ENCODE peak calls at places on chromosomes 3 and 15, in seven cellular contexts. G, V, S, X, W, J and C are unnamed samples.

GRCh38 chr3:23856286-23856685 is 50.5 kb downstream of the UBE2E1 start:
- DNase-seq in W (no peak), S (no peak), J (no peak), V (no peak), X (no peak), G (no peak), C (no peak)

GRCh38 chr3:186257866-186258265 is 104.2 kb downstream of the DGKG start:
- DNase-seq in S (no peak), J (no peak), X (no peak), W (no peak), V (no peak), G (no peak), C (no peak)

GRCh38 chr15:79602731-79603130 is 170.6 kb downstream of the MINAR1 start:
- DNase-seq in G (no peak), X (no peak), J (no peak), S (no peak), V (no peak), W (no peak), C (no peak)

GRCh38 chr3:107217161-107217560 is 160.1 kb upstream of the CCDC54 start:
- DNase-seq in X (no peak), J (no peak), V (no peak), G (no peak), S (peak), W (no peak), C (no peak)

GRCh38 chr3:16249336-16249735 is 15.4 kb downstream of the DPH3 start:
- DNase-seq in X (peak), S (peak), V (peak), G (peak), J (no peak), W (no peak), C (peak)

GRCh38 chr3:161510510-161511260 is 14.1 kb downstream of the OTOL1 start:
- DNase-seq in J (no peak), X (no peak), V (no peak), W (no peak), G (no peak), S (no peak), C (no peak)

GRCh38 chr3:135784557-135784956 is 181.0 kb upstream of the PPP2R3A start:
- DNase-seq in S (no peak), G (no peak), X (no peak), W (no peak), V (no peak), J (peak), C (no peak)

GRCh38 chr15:89958107-89958805 is 42.9 kb upstream of the ZNF710 start:
- DNase-seq in S (no peak), G (no peak), J (no peak), V (no peak), W (peak), X (no peak), C (peak)

GRCh38 chr3:144085964-144086363 is 114.3 kb downstream of the DIPK2A start:
- DNase-seq in X (no peak), W (no peak), J (no peak), V (no peak), G (peak), S (no peak), C (peak)

GRCh38 chr15:100278596-100279380 is 63.0 kb downstream of the ADAMTS17 start:
- DNase-seq in S (no peak), J (no peak), G (no peak), V (no peak), X (no peak), W (no peak), C (no peak)

GRCh38 chr15:74535388-74536084 is 5.5 kb upstream of the ARID3B start:
- DNase-seq in W (no peak), J (no peak), G (peak), V (no peak), X (no peak), S (no peak), C (no peak)

GRCh38 chr3:15339786-15340215 is 7.4 kb upstream of the SH3BP5 start:
- DNase-seq in S (no peak), V (no peak), W (no peak), G (peak), J (no peak), X (no peak), C (no peak)

GRCh38 chr15:63832620-63833245 is 1.0 kb downstream of the HERC1 start:
- DNase-seq in W (no peak), X (peak), S (no peak), J (no peak), G (no peak), V (no peak), C (no peak)

GRCh38 chr3:74651239-74651638 is 36.8 kb upstream of the CNTN3 start:
- DNase-seq in W (no peak), G (no peak), S (no peak), J (no peak), V (no peak), X (no peak), C (no peak)

GRCh38 chr3:151638555-151638954 is 95.2 kb upstream of the AADACL2 start:
- DNase-seq in X (no peak), W (peak), V (no peak), J (no peak), S (no peak), G (no peak), C (no peak)

GRCh38 chr3:9696480-9697220 is 7.0 kb upstream of the CPNE9 start:
- DNase-seq in S (no peak), V (no peak), G (no peak), X (no peak), J (no peak), W (no peak), C (no peak)

GRCh38 chr3:180855364-180855763 is 57.1 kb upstream of the FXR1 start:
- DNase-seq in V (peak), X (no peak), W (peak), J (no peak), S (peak), G (no peak), C (no peak)

GRCh38 chr15:64014995-64015394 is 31.3 kb downstream of the DAPK2 start:
- DNase-seq in J (no peak), V (no peak), S (no peak), X (no peak), G (no peak), W (no peak), C (no peak)

GRCh38 chr15:60745469-60745971 is 266.6 kb upstream of the ICE2 start:
- DNase-seq in X (no peak), J (no peak), G (no peak), V (no peak), S (no peak), W (no peak), C (no peak)

GRCh38 chr3:177335728-177336127 is 138.4 kb upstream of the TBL1XR1 start:
- DNase-seq in W (no peak), G (no peak), S (no peak), X (no peak), V (no peak), J (no peak), C (no peak)

GRCh38 chr3:52055537-52056351 is 627 bp downstream of the DUSP7 start:
- DNase-seq in G (peak), J (no peak), V (peak), W (peak), S (no peak), X (peak), C (peak)

GRCh38 chr3:38000242-38000916 is 9.8 kb downstream of the VILL start:
- DNase-seq in G (no peak), V (no peak), X (no peak), S (no peak), W (no peak), J (no peak), C (no peak)

GRCh38 chr3:175837962-175838361 is 978.8 kb downstream of the NAALADL2 start:
- DNase-seq in J (no peak), V (no peak), S (no peak), W (no peak), X (no peak), G (no peak), C (no peak)

GRCh38 chr3:187828571-187829452 is 83.5 kb upstream of the BCL6 start:
- DNase-seq in G (no peak), S (no peak), V (peak), W (peak), J (peak), X (no peak), C (no peak)

GRCh38 chr3:58471025-58471887 is 20.6 kb upstream of the KCTD6 start:
- DNase-seq in J (no peak), G (peak), V (no peak), W (peak), S (peak), X (no peak), C (peak)

GRCh38 chr15:93048759-93049161 is 40.3 kb downstream of the RGMA start:
- DNase-seq in V (no peak), G (no peak), J (no peak), X (no peak), W (no peak), S (no peak), C (peak)

GRCh38 chr15:68599560-68600071 is 20.8 kb downstream of the CORO2B start:
- DNase-seq in V (peak), S (no peak), X (peak), G (no peak), J (no peak), W (no peak), C (no peak)

GRCh38 chr3:171712168-171712938 is 97.9 kb downstream of the PLD1 start:
- DNase-seq in J (no peak), S (no peak), X (no peak), G (no peak), W (no peak), V (no peak), C (no peak)

GRCh38 chr15:78069052-78069414 is 8.5 kb downstream of the TBC1D2B start:
- DNase-seq in V (no peak), G (no peak), X (no peak), J (no peak), S (no peak), W (no peak), C (no peak)

GRCh38 chr15:82128401-82129143 is 82.8 kb upstream of the MEX3B start:
- DNase-seq in J (no peak), G (no peak), X (no peak), S (no peak), W (no peak), V (no peak), C (no peak)

GRCh38 chr3:196604548-196604947 is 34.9 kb upstream of the NRROS start:
- DNase-seq in X (no peak), J (no peak), G (no peak), S (no peak), W (no peak), V (peak), C (peak)

GRCh38 chr3:195263193-195263924 is 7.6 kb downstream of the XXYLT1 start:
- DNase-seq in J (no peak), G (no peak), V (no peak), W (no peak), X (no peak), S (no peak), C (no peak)

GRCh38 chr15:88090406-88091085 is 166.0 kb downstream of the NTRK3 start:
- DNase-seq in J (no peak), W (no peak), S (no peak), G (no peak), X (no peak), V (no peak), C (no peak)

GRCh38 chr3:117510396-117510795 is 800.8 kb downstream of the TUSC7 start:
- DNase-seq in S (no peak), W (no peak), J (no peak), G (no peak), V (no peak), X (no peak), C (no peak)

GRCh38 chr3:136209921-136210320 is 13.8 kb upstream of the MSL2 start:
- DNase-seq in J (no peak), W (no peak), V (no peak), G (no peak), X (no peak), S (no peak), C (no peak)

GRCh38 chr3:105145516-105145915 is 221.2 kb upstream of the ALCAM start:
- DNase-seq in W (no peak), G (no peak), S (no peak), V (no peak), J (no peak), X (no peak), C (no peak)

GRCh38 chr3:60010778-60011177 is 961.0 kb upstream of the CFAP20DC start:
- DNase-seq in J (peak), X (no peak), G (no peak), W (no peak), V (no peak), S (no peak), C (no peak)

DNA sequence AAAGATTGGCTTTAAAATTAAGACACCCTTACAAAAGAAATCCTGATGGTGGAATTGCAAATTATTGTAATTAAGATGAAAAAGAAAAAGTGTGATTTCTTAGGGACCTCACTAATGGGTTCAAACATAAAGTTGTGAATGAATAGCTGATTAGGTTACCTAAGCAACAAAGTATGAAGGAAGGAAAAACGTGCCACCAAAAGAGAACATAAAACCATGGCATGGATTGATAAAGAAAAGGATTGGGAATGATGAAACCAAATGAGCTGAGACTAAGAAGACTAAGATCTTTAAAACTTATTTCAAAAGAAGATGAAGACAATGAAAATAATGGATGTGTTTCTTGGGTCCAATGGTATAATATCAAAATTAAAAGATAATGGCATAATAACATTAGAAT is 32.2 kb upstream of the GUCA1C start:
- DNase-seq in W (no peak), V (no peak), G (no peak), J (no peak), S (peak), X (no peak), C (no peak)
- TF ChIP-seq JUND in W (no peak), V (no peak), G (no peak), J (no peak), S (no peak), X (no peak), C (no peak)

DNA sequence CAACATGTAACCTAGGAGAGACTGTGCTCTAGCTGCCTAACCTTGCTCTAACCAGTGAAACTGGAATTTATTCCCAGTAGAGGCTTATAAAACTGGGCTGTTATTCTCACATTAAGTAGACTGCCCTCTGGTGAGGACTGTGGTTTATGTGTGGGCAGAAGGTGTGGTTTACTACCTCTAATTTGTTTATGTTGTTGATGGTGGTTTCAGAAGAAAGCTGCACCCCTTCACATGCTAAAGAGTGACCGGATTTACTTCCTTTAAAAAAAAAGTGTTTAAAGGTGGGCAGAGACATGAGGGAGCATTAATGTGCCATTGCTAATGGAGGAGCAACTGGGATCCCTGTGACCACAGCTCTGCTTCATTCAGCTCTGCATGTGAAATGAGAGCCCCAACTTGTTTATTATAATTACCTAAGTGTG is 273.2 kb downstream of the MECOM start:
- DNase-seq in V (no peak), X (no peak), W (no peak), S (no peak), J (peak), G (no peak), C (peak)
- TF ChIP-seq JUND in V (no peak), X (no peak), W (no peak), S (no peak), J (no peak), G (no peak), C (no peak)

GRCh38 chr15:32905481-32905880 is 187.7 kb downstream of the GREM1 start:
- DNase-seq in W (no peak), J (no peak), X (no peak), G (no peak), V (no peak), S (no peak), C (no peak)

GRCh38 chr15:32909431-32909830 is 191.6 kb downstream of the GREM1 start:
- DNase-seq in S (no peak), W (no peak), X (no peak), G (no peak), V (no peak), J (no peak), C (no peak)

GRCh38 chr15:32908921-32909320 is 191.1 kb downstream of the GREM1 start:
- DNase-seq in J (no peak), S (no peak), G (no peak), V (no peak), W (no peak), X (no peak), C (no peak)

GRCh38 chr15:32908135-32908801 is 190.5 kb downstream of the GREM1 start:
- DNase-seq in X (no peak), G (no peak), W (no peak), J (peak), V (no peak), S (no peak), C (no peak)

DNA sequence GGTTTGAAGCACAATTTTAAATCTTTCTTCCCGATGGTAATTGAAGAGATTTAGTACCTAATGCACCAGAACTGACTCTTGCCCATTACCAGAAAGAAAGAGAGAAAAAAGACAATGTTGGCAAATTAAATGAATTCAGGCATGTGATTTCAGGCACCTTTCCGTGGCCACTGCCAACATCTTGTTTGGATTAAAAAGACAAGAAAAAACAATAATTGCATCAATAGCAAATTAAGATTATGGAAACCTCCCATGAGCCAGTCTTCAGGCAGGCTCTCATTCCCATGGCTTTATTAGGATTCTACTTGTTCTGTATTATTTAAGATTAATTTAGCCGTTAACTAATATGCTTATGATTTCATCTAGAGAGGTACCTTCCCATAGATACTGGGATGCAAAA is 193.0 kb downstream of the GREM1 start:
- DNase-seq in S (no peak), X (peak), V (no peak), G (no peak), W (no peak), J (no peak), C (no peak)
- TF ChIP-seq JUND in S (no peak), X (no peak), V (no peak), G (no peak), W (no peak), J (no peak), C (no peak)

GRCh38 chr3:121477589-121477988 is 68.2 kb downstream of the POLQ start:
- DNase-seq in J (no peak), V (no peak), W (no peak), S (no peak), X (no peak), G (no peak), C (no peak)

GRCh38 chr3:121481116-121481895 is 64.5 kb downstream of the POLQ start:
- DNase-seq in V (no peak), G (no peak), J (no peak), W (no peak), S (no peak), X (no peak), C (no peak)

GRCh38 chr3:121482651-121483050 is 63.1 kb downstream of the POLQ start:
- DNase-seq in J (no peak), W (no peak), X (no peak), S (no peak), V (no peak), G (no peak), C (no peak)

GRCh38 chr3:121488628-121489027 is 57.2 kb downstream of the POLQ start:
- DNase-seq in J (no peak), W (no peak), G (no peak), V (no peak), X (no peak), S (no peak), C (peak)

DNA sequence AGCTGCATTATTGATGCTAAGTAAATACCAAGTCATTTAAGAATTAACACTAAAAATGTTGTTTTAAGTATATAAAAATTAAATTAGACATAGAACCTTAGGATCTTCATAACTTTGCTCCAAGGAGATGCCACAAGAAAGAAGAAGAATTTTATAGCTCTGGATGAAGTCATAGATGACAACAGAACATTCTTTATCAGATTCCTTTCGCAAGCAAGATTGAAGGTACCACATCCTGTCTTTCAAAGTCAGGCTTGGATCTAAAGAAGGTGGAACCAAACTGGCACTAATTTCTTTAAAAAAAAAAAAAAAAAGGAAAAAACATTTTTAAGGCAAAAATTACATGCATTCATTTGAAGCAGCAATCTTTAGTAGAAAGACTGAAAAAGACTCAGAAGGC is 62.5 kb downstream of the POLQ start:
- DNase-seq in V (no peak), S (no peak), G (no peak), W (no peak), J (no peak), X (no peak), C (no peak)
- TF ChIP-seq JUND in V (no peak), S (no peak), G (no peak), W (no peak), J (no peak), X (no peak), C (no peak)